ENCODE peak calls at places on chromosomes 4 and X, in ten cellular contexts. T is neural progenitor cell, A is neural crest cell, D is heart left ventricle, Z is cardiac fibroblast, U is GM12864, I is right atrium auricular region, E is cardiac muscle cell, B is heart right ventricle, S is epithelial cell of esophagus. R is an unnamed sample.
A peak's percentile ranks its signal among the peaks of the same experiment; 100 is the strongest.

GRCh38 chr4:94758700-94759399 is 1.1 kb downstream of the BMPR1B start:
- DNase-seq in T (peak; percentile 48), A (peak; percentile 14), D (no peak), Z (peak; percentile 28), U (no peak), I (no peak), E (no peak), B (no peak), S (peak; percentile 26), R (no peak)

GRCh38 chr4:11487876-11488545 is 59.3 kb upstream of the HS3ST1 start:
- DNase-seq in T (no peak), A (no peak), D (no peak), Z (no peak), U (no peak), I (no peak), E (peak; percentile 64), B (no peak), S (peak; percentile 69), R (no peak)

GRCh38 chrX:103248553-103248952 is 6.4 kb downstream of the TCEAL8 start:
- DNase-seq in T (no peak), A (no peak), D (no peak), Z (peak; percentile 41), U (no peak), I (no peak), E (peak; percentile 38), B (no peak), S (peak; percentile 37), R (no peak)

GRCh38 chrX:40201486-40201885 is 103.7 kb upstream of the BCOR start:
- DNase-seq in T (peak; percentile 37), A (no peak), D (no peak), Z (no peak), U (peak; percentile 60), I (no peak), E (no peak), B (no peak), S (no peak), R (no peak)

GRCh38 chr4:39698424-39699009 is 581 bp downstream of the UBE2K start:
- DNase-seq in T (peak; percentile 77), A (peak; percentile 52), D (peak; percentile 47), Z (peak; percentile 32), U (no peak), I (no peak), E (peak; percentile 27), B (peak; percentile 55), S (peak; percentile 47), R (peak; percentile 80)

GRCh38 chr4:169335331-169335730 is 64.6 kb upstream of the SH3RF1 start:
- DNase-seq in T (no peak), A (no peak), D (no peak), Z (peak; percentile 47), U (no peak), I (no peak), E (peak; percentile 87), B (no peak), S (peak; percentile 89), R (no peak)

GRCh38 chr4:17272154-17272553 is 239.7 kb downstream of the QDPR start:
- DNase-seq in T (no peak), A (no peak), D (no peak), Z (no peak), U (no peak), I (no peak), E (no peak), B (no peak), S (no peak), R (no peak)

GRCh38 chr4:98283219-98284199 is 22.3 kb downstream of the RAP1GDS1 start:
- DNase-seq in T (no peak), A (no peak), D (no peak), Z (peak; percentile 49), U (no peak), I (no peak), E (peak; percentile 24), B (no peak), S (peak; percentile 21), R (no peak)

GRCh38 chrX:63330681-63331080 is 20.5 kb downstream of the SPIN4 start:
- DNase-seq in T (no peak), A (no peak), D (no peak), Z (peak; percentile 36), U (no peak), I (no peak), E (peak; percentile 0), B (no peak), S (peak; percentile 75), R (no peak)

GRCh38 chr4:67204441-67204840 is 340.9 kb downstream of the CENPC start:
- DNase-seq in T (no peak), A (no peak), D (no peak), Z (no peak), U (no peak), I (no peak), E (no peak), B (no peak), S (no peak), R (no peak)

GRCh38 chr4:102623622-102624021 is 122.5 kb downstream of the NFKB1 start:
- DNase-seq in T (peak; percentile 43), A (peak; percentile 4), D (no peak), Z (peak; percentile 56), U (no peak), I (no peak), E (peak; percentile 77), B (no peak), S (peak; percentile 46), R (no peak)
- TF ChIP-seq CTCF in T (peak; percentile 25), A (peak; percentile 39), D (no peak), Z (peak; percentile 16), U (no peak), I (peak; percentile 29), E (peak; percentile 33), B (no peak), S (peak; percentile 16), R (no peak)

DNA sequence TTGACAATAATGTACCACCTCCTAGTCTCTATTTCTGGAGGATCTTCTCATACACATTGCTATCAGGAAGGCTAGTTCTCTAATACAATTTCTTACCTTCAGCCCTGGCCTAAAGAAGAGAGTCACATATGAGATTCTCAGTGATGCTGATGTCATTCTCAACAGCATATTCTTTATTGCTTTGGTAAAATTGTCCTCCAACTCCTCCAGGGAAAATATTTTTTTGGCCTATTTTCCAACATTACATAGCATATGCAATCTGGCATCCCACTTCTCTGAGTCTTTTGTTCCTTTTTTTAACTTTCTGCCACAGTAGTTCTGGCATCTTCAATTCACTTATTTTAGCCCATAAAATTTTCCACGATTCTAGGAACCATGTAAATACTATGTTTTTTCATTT is 2363.1 kb downstream of the ARAP2 start:
- DNase-seq in T (no peak), A (no peak), D (no peak), Z (no peak), U (no peak), I (no peak), E (no peak), B (no peak), S (no peak), R (no peak)
- TF ChIP-seq CTCF in T (no peak), A (no peak), D (no peak), Z (no peak), U (no peak), I (no peak), E (no peak), B (no peak), S (no peak), R (no peak)

GRCh38 chr4:5378002-5378401 is 326.7 kb downstream of the STK32B start:
- DNase-seq in T (peak; percentile 15), A (peak; percentile 8), D (no peak), Z (peak; percentile 17), U (no peak), I (no peak), E (no peak), B (no peak), S (peak; percentile 12), R (no peak)
- TF ChIP-seq CTCF in T (peak; percentile 39), A (peak; percentile 34), D (no peak), Z (no peak), U (peak; percentile 43), I (peak; percentile 23), E (peak; percentile 17), B (no peak), S (no peak), R (no peak)

GRCh38 chr4:143183513-143184216 is 1.1 kb upstream of the USP38 start:
- DNase-seq in T (no peak), A (no peak), D (no peak), Z (no peak), U (no peak), I (no peak), E (no peak), B (no peak), S (no peak), R (no peak)

GRCh38 chr4:143186202-143186601 is 1.5 kb downstream of the USP38 start:
- DNase-seq in T (peak; percentile 3), A (no peak), D (no peak), Z (peak; percentile 45), U (no peak), I (no peak), E (peak; percentile 8), B (no peak), S (peak; percentile 72), R (no peak)

GRCh38 chr4:143185253-143186107 is 763 bp downstream of the USP38 start:
- DNase-seq in T (peak; percentile 40), A (peak; percentile 2), D (peak; percentile 21), Z (peak; percentile 28), U (no peak), I (no peak), E (peak; percentile 10), B (peak; percentile 13), S (peak; percentile 29), R (peak; percentile 75)

GRCh38 chr4:143184217-143184502 is 557 bp upstream of the USP38 start:
- DNase-seq in T (no peak), A (no peak), D (no peak), Z (no peak), U (no peak), I (no peak), E (no peak), B (no peak), S (no peak), R (no peak)

GRCh38 chr4:143184503-143185252 is at the start of gene USP38:
- DNase-seq in T (peak; percentile 95), A (peak; percentile 75), D (peak; percentile 91), Z (peak; percentile 95), U (peak; percentile 89), I (peak; percentile 91), E (peak; percentile 93), B (peak; percentile 92), S (peak; percentile 95), R (peak; percentile 97)
- TF ChIP-seq CTCF in T (no peak), A (no peak), D (no peak), Z (no peak), U (peak; percentile 4), I (peak; percentile 30), E (no peak), B (no peak), S (no peak), R (no peak)

DNA sequence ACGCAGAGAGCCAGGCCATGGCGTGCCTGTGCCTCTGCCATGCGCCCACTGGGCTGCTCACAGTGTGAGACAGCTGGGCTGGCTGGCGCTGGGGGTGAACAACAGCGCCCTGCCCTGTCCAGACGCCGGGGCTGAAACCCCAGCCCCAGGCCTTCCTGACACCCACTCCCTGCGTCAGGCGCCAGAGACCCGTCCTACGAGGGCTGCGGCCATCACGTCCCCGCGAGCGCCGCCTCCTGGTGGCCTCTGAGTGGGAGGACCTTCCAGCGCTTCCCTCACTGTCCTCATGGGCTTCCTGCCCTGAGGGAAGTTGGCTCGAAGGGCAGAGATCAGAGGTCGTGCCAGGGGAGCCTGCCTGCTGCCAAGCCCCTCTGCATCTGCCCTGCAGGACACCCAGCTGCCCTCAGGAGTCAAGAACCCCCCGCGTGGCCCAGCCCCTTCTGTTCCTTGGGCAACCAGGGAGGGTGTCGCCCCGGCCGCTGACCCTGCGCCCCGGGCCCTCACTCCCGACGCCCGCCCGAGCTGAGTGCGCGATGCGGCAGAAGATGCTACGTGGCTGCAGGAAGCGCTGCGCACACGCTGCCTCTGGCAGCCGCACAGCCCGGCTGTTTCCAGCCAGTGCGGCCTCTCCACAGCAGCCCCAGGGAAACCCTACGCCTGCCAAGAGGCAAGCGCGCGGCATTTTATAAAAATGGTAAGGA is 16.2 kb downstream of the NELFA start:
- DNase-seq in T (peak; percentile 66), A (no peak), D (no peak), Z (no peak), U (no peak), I (no peak), E (peak; percentile 65), B (no peak), S (no peak), R (peak; percentile 59)
- TF ChIP-seq CTCF in T (peak; percentile 55), A (no peak), D (no peak), Z (no peak), U (no peak), I (no peak), E (peak; percentile 33), B (no peak), S (no peak), R (no peak)

R was measured in coronary artery.